ENCODE peak calls at places on chromosome 21, in four cellular contexts. One of them, this sample, is unnamed.

GRCh38 chr21:39073717-39074116 is 109.5 kb downstream of the PSMG1 start:
- DNase-seq in BE2C: peak
- DNase-seq in fibroblast of the aortic adventitia: peak
- DNase-seq in astrocyte: no peak
- DNase-seq in this sample: no peak

GRCh38 chr21:43188181-43188580 is 19.4 kb downstream of the CRYAA start:
- DNase-seq in BE2C: no peak
- DNase-seq in fibroblast of the aortic adventitia: no peak
- DNase-seq in astrocyte: no peak
- DNase-seq in this sample: no peak

GRCh38 chr21:31846690-31847089 is 26.1 kb upstream of the HUNK start:
- DNase-seq in BE2C: no peak
- DNase-seq in fibroblast of the aortic adventitia: no peak
- DNase-seq in astrocyte: no peak
- DNase-seq in this sample: no peak

GRCh38 chr21:32572574-32573420 is 12.5 kb downstream of the TCP10L start:
- DNase-seq in BE2C: peak
- DNase-seq in fibroblast of the aortic adventitia: no peak
- DNase-seq in astrocyte: no peak
- DNase-seq in this sample: no peak

GRCh38 chr21:15857740-15858139 is 128.0 kb downstream of the USP25 start:
- DNase-seq in BE2C: no peak
- DNase-seq in fibroblast of the aortic adventitia: no peak
- DNase-seq in astrocyte: no peak
- DNase-seq in this sample: no peak

GRCh38 chr21:29718081-29718815 is 221.5 kb downstream of the GRIK1 start:
- DNase-seq in BE2C: no peak
- DNase-seq in fibroblast of the aortic adventitia: peak
- DNase-seq in astrocyte: peak
- DNase-seq in this sample: no peak

GRCh38 chr21:31132574-31133242 is 94.4 kb upstream of the KRTAP19-8 start:
- DNase-seq in BE2C: no peak
- DNase-seq in fibroblast of the aortic adventitia: no peak
- DNase-seq in astrocyte: peak
- DNase-seq in this sample: no peak

GRCh38 chr21:38472709-38473108 is 25.6 kb downstream of the ERG start:
- DNase-seq in BE2C: no peak
- DNase-seq in fibroblast of the aortic adventitia: no peak
- DNase-seq in astrocyte: no peak
- DNase-seq in this sample: peak

GRCh38 chr21:45533731-45534571 is 8.3 kb downstream of the SLC19A1 start:
- DNase-seq in BE2C: peak
- DNase-seq in fibroblast of the aortic adventitia: no peak
- DNase-seq in astrocyte: no peak
- DNase-seq in this sample: no peak

GRCh38 chr21:24150753-24151152 is 1456.5 kb downstream of the MRPL39 start:
- DNase-seq in BE2C: no peak
- DNase-seq in fibroblast of the aortic adventitia: no peak
- DNase-seq in astrocyte: no peak
- DNase-seq in this sample: no peak

GRCh38 chr21:44751799-44752636 is 40.6 kb upstream of the TSPEAR start:
- DNase-seq in BE2C: no peak
- DNase-seq in fibroblast of the aortic adventitia: no peak
- DNase-seq in astrocyte: no peak
- DNase-seq in this sample: no peak

GRCh38 chr21:19899645-19900044 is 1098.6 kb upstream of the NCAM2 start:
- DNase-seq in BE2C: no peak
- DNase-seq in fibroblast of the aortic adventitia: no peak
- DNase-seq in astrocyte: no peak
- DNase-seq in this sample: no peak

GRCh38 chr21:43825936-43826622 is 36.7 kb downstream of the RRP1 start:
- DNase-seq in BE2C: no peak
- DNase-seq in fibroblast of the aortic adventitia: no peak
- DNase-seq in astrocyte: no peak
- DNase-seq in this sample: peak

GRCh38 chr21:35831791-35832190 is 228.5 kb downstream of the SETD4 start:
- DNase-seq in BE2C: no peak
- DNase-seq in fibroblast of the aortic adventitia: no peak
- DNase-seq in astrocyte: no peak
- DNase-seq in this sample: peak

GRCh38 chr21:33948096-33948950 is 32.7 kb upstream of the ATP5PO start:
- DNase-seq in BE2C: peak
- DNase-seq in fibroblast of the aortic adventitia: no peak
- DNase-seq in astrocyte: peak
- DNase-seq in this sample: peak

GRCh38 chr21:23452384-23453083 is 2154.7 kb downstream of the MRPL39 start:
- DNase-seq in BE2C: peak
- DNase-seq in fibroblast of the aortic adventitia: no peak
- DNase-seq in astrocyte: no peak
- DNase-seq in this sample: peak

GRCh38 chr21:16536661-16537359 is 807.0 kb downstream of the USP25 start:
- DNase-seq in BE2C: no peak
- DNase-seq in fibroblast of the aortic adventitia: peak
- DNase-seq in astrocyte: peak
- DNase-seq in this sample: no peak

GRCh38 chr21:31117046-31117916 is 79.0 kb upstream of the KRTAP19-8 start:
- DNase-seq in BE2C: no peak
- DNase-seq in fibroblast of the aortic adventitia: peak
- DNase-seq in astrocyte: peak
- DNase-seq in this sample: no peak

GRCh38 chr21:15732290-15732995 is 2.7 kb downstream of the USP25 start:
- DNase-seq in BE2C: no peak
- DNase-seq in fibroblast of the aortic adventitia: peak
- DNase-seq in astrocyte: no peak
- DNase-seq in this sample: no peak

GRCh38 chr21:31293986-31294385 is 50.1 kb downstream of the TIAM1 start:
- DNase-seq in BE2C: no peak
- DNase-seq in fibroblast of the aortic adventitia: peak
- DNase-seq in astrocyte: peak
- DNase-seq in this sample: no peak

GRCh38 chr21:44057960-44058651 is 46.0 kb downstream of the TRAPPC10 start:
- DNase-seq in BE2C: no peak
- DNase-seq in fibroblast of the aortic adventitia: no peak
- DNase-seq in astrocyte: peak
- DNase-seq in this sample: no peak

GRCh38 chr21:38751379-38752050 is 54.2 kb upstream of the ETS2 start:
- DNase-seq in BE2C: no peak
- DNase-seq in fibroblast of the aortic adventitia: peak
- DNase-seq in astrocyte: peak
- DNase-seq in this sample: no peak

GRCh38 chr21:42561742-42562141 is 48.1 kb downstream of the SLC37A1 start:
- DNase-seq in BE2C: no peak
- DNase-seq in fibroblast of the aortic adventitia: no peak
- DNase-seq in astrocyte: no peak
- DNase-seq in this sample: peak

GRCh38 chr21:25887166-25887565 is 152.4 kb downstream of the GABPA start:
- DNase-seq in BE2C: no peak
- DNase-seq in fibroblast of the aortic adventitia: no peak
- DNase-seq in astrocyte: no peak
- DNase-seq in this sample: no peak

GRCh38 chr21:34952701-34953100 is 96.4 kb downstream of the RUNX1 start:
- DNase-seq in BE2C: no peak
- DNase-seq in fibroblast of the aortic adventitia: no peak
- DNase-seq in astrocyte: peak
- DNase-seq in this sample: no peak

GRCh38 chr21:29145837-29146453 is 15.5 kb downstream of the MAP3K7CL start:
- DNase-seq in BE2C: no peak
- DNase-seq in fibroblast of the aortic adventitia: no peak
- DNase-seq in astrocyte: no peak
- DNase-seq in this sample: no peak

GRCh38 chr21:32539378-32539777 is 45.9 kb downstream of the TCP10L start:
- DNase-seq in BE2C: no peak
- DNase-seq in fibroblast of the aortic adventitia: no peak
- DNase-seq in astrocyte: no peak
- DNase-seq in this sample: no peak

GRCh38 chr21:32021319-32022027 is 148.7 kb downstream of the HUNK start:
- DNase-seq in BE2C: peak
- DNase-seq in fibroblast of the aortic adventitia: no peak
- DNase-seq in astrocyte: no peak
- DNase-seq in this sample: no peak

GRCh38 chr21:35005077-35005476 is 44.0 kb downstream of the RUNX1 start:
- DNase-seq in BE2C: no peak
- DNase-seq in fibroblast of the aortic adventitia: no peak
- DNase-seq in astrocyte: no peak
- DNase-seq in this sample: no peak

GRCh38 chr21:43684424-43684823 is 25.1 kb downstream of the RRP1B start:
- DNase-seq in BE2C: no peak
- DNase-seq in fibroblast of the aortic adventitia: no peak
- DNase-seq in astrocyte: no peak
- DNase-seq in this sample: no peak

GRCh38 chr21:38380391-38381137 is 117.7 kb downstream of the ERG start:
- DNase-seq in BE2C: no peak
- DNase-seq in fibroblast of the aortic adventitia: peak
- DNase-seq in astrocyte: peak
- DNase-seq in this sample: no peak

GRCh38 chr21:31895069-31895851 is 22.4 kb downstream of the HUNK start:
- DNase-seq in BE2C: no peak
- DNase-seq in fibroblast of the aortic adventitia: no peak
- DNase-seq in astrocyte: no peak
- DNase-seq in this sample: peak

GRCh38 chr21:42653492-42654061 is at the start of gene PDE9A:
- DNase-seq in BE2C: peak
- DNase-seq in fibroblast of the aortic adventitia: no peak
- DNase-seq in astrocyte: no peak
- DNase-seq in this sample: peak

GRCh38 chr21:41361786-41362604 is at the start of gene MX2:
- DNase-seq in BE2C: no peak
- DNase-seq in fibroblast of the aortic adventitia: peak
- DNase-seq in astrocyte: peak
- DNase-seq in this sample: no peak

GRCh38 chr21:41359289-41359688 is 2.5 kb upstream of the MX2 start:
- DNase-seq in BE2C: no peak
- DNase-seq in fibroblast of the aortic adventitia: no peak
- DNase-seq in astrocyte: no peak
- DNase-seq in this sample: no peak

GRCh38 chr21:41358193-41359166 is 3.3 kb upstream of the MX2 start:
- DNase-seq in BE2C: no peak
- DNase-seq in fibroblast of the aortic adventitia: no peak
- DNase-seq in astrocyte: no peak
- DNase-seq in this sample: no peak

GRCh38 chr21:41361053-41361785 is 608 bp upstream of the MX2 start:
- DNase-seq in BE2C: no peak
- DNase-seq in fibroblast of the aortic adventitia: no peak
- DNase-seq in astrocyte: no peak
- DNase-seq in this sample: no peak

GRCh38 chr21:41360072-41360821 is 1.6 kb upstream of the MX2 start:
- DNase-seq in BE2C: no peak
- DNase-seq in fibroblast of the aortic adventitia: peak
- DNase-seq in astrocyte: peak
- DNase-seq in this sample: no peak
- TF ChIP-seq CTCF in BE2C: no peak
- TF ChIP-seq CTCF in fibroblast of the aortic adventitia: no peak
- TF ChIP-seq CTCF in astrocyte: no peak
- TF ChIP-seq CTCF in this sample: no peak

GRCh38 chr21:46617267-46618051 is 12.6 kb upstream of the S100B start:
- DNase-seq in BE2C: no peak
- DNase-seq in fibroblast of the aortic adventitia: peak
- DNase-seq in astrocyte: peak
- DNase-seq in this sample: no peak
- TF ChIP-seq CTCF in BE2C: no peak
- TF ChIP-seq CTCF in fibroblast of the aortic adventitia: no peak
- TF ChIP-seq CTCF in astrocyte: no peak
- TF ChIP-seq CTCF in this sample: no peak

DNA sequence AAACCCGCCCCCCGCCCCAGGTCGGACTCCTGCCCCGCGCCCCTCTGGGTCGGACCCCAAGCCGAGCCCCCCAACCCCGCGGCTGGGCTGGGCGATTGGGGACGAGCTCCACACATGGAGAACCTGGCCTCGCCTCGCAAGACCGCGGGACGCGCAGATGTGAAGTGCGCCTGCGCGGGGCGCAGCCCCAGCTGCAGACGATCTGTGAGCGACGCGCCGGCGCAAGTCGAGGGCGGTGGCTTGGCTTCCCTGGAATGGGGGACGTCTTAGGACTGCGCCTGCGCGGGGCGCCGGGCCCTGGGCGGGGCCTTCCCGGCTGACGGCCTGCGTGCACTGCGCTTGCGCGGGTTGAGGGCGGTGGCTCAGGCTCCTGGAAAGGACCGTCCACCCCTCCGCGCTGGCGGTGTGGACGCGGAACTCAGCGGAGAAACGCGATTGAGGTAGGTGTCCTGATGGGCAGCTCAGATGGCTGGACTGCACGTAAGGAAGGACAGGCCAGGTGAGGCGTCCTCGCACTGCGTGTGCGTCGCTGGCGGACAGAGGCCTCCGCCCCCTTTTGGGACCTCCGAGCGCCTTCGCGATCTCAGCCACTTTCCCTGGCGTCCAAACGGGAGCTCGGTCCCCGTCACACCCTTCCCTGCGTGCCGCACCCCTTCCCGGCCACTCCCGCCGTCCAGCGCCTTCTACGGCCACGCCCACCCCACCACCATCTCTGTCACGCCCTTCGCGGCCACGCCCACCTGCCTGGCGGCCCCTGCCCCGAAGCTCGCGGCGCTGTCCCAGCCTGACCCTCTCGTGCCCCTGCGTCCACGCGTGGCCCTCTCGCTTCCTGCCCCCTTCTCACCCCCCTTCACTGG is at the start of gene PRMT2:
- DNase-seq in BE2C: peak
- DNase-seq in fibroblast of the aortic adventitia: peak
- DNase-seq in astrocyte: peak
- DNase-seq in this sample: peak
- TF ChIP-seq CTCF in BE2C: no peak
- TF ChIP-seq CTCF in fibroblast of the aortic adventitia: no peak
- TF ChIP-seq CTCF in astrocyte: no peak
- TF ChIP-seq CTCF in this sample: no peak

GRCh38 chr21:18832950-18833349 is 429.4 kb upstream of the TMPRSS15 start:
- DNase-seq in BE2C: no peak
- DNase-seq in fibroblast of the aortic adventitia: peak
- DNase-seq in astrocyte: peak
- DNase-seq in this sample: no peak
- TF ChIP-seq CTCF in BE2C: no peak
- TF ChIP-seq CTCF in fibroblast of the aortic adventitia: no peak
- TF ChIP-seq CTCF in astrocyte: no peak
- TF ChIP-seq CTCF in this sample: no peak